ENCODE peak calls at places on chromosomes 4 and X, in seven cellular contexts. S is mammary epithelial cell; Y is stimulated activated naive CD4-positive, alpha-beta T cell; H is A549; P is GM12892; O is type B pancreatic cell; W is GM23248. Q is an unnamed sample.
A peak's percentile ranks its signal among the peaks of the same experiment; 100 is the strongest.

GRCh38 chrX:75086731-75087195 is 69.3 kb downstream of the ABCB7 start:
- DNase-seq in Y (no peak), W (no peak), O (no peak), P (no peak), S (no peak), H (no peak), Q (no peak)

GRCh38 chr4:165331823-165332222 is 4.4 kb downstream of the MSMO1 start:
- DNase-seq in O (no peak), H (no peak), W (no peak), S (no peak), P (no peak), Y (no peak), Q (no peak)

GRCh38 chrX:131801066-131801465 is 222.0 kb upstream of the STK26 start:
- DNase-seq in P (no peak), S (no peak), Y (no peak), O (no peak), W (no peak), H (no peak), Q (no peak)

GRCh38 chr4:15427126-15427525 is 707 bp upstream of the C1QTNF7 start:
- DNase-seq in P (no peak), H (no peak), O (no peak), Y (no peak), W (no peak), S (no peak), Q (no peak)

GRCh38 chrX:23114256-23114655 is 114.5 kb downstream of the DDX53 start:
- DNase-seq in O (no peak), P (no peak), H (no peak), Y (no peak), W (no peak), S (no peak), Q (no peak)

GRCh38 chr4:126338572-126338971 is 1023.8 kb downstream of the FAT4 start:
- DNase-seq in W (no peak), S (no peak), H (no peak), Y (no peak), P (no peak), O (no peak), Q (no peak)

GRCh38 chr4:71713611-71714203 is 70.2 kb downstream of the GC start:
- DNase-seq in H (peak; percentile 48), O (no peak), W (peak; percentile 84), P (no peak), Y (peak; percentile 15), S (peak; percentile 9), Q (no peak)

GRCh38 chr4:40525811-40526598 is 103.7 kb downstream of the RBM47 start:
- DNase-seq in H (peak; percentile 82), S (peak; percentile 54), O (no peak), Y (no peak), W (peak; percentile 90), P (no peak), Q (no peak)

GRCh38 chr4:138689182-138689546 is 326.4 kb upstream of the NOCT start:
- DNase-seq in S (no peak), O (no peak), W (peak; percentile 35), H (no peak), P (no peak), Y (no peak), Q (no peak)

GRCh38 chrX:48465336-48465933 is 4.6 kb downstream of the SLC38A5 start:
- DNase-seq in P (no peak), Y (no peak), W (peak; percentile 92), H (no peak), O (no peak), S (peak; percentile 67), Q (no peak)

GRCh38 chrX:78665286-78665685 is 6.2 kb upstream of the RTL3 start:
- DNase-seq in P (no peak), Y (no peak), O (no peak), W (peak; percentile 7), H (no peak), S (no peak), Q (no peak)

GRCh38 chr4:169307581-169307980 is 36.8 kb upstream of the SH3RF1 start:
- DNase-seq in H (no peak), Y (no peak), W (no peak), O (no peak), P (no peak), S (peak; percentile 64), Q (no peak)

Q was measured in GM19239.